ENCODE peak calls at places on chromosomes 1 and 21, in eight cellular contexts. D is activated CD4-positive, alpha-beta T cell treated with anti-CD3 and anti-CD28 coated beads for 36 hours; H is nephron progenitor cell; R is NCI-H2081 treated with DMSO at 0.1 percent for 48 hours; S is foreskin melanocyte; M is CD14-positive monocyte; B is cardiac fibroblast; G is left lung. A is an unnamed sample.

GRCh38 chr21:34086887-34087306 is 13.5 kb downstream of the MRPS6 start:
- DNase-seq in D (peak; percentile 17), H (no peak), R (no peak), S (no peak), M (no peak), B (no peak), G (no peak), A (no peak)

GRCh38 chr1:14415396-14415795 is 183.1 kb upstream of the KAZN start:
- DNase-seq in D (peak; percentile 32), H (peak; percentile 20), R (no peak), S (no peak), M (no peak), B (no peak), G (no peak), A (no peak)

GRCh38 chr1:154749078-154749760 is 120.9 kb downstream of the KCNN3 start:
- DNase-seq in D (peak; percentile 83), H (no peak), R (no peak), S (no peak), M (no peak), B (peak; percentile 68), G (no peak), A (no peak)

GRCh38 chr21:46057111-46057709 is 40.7 kb upstream of the COL6A2 start:
- DNase-seq in D (peak; percentile 25), H (no peak), R (no peak), S (no peak), M (no peak), B (no peak), G (peak; percentile 68), A (peak; percentile 44)

GRCh38 chr1:167545349-167545748 is 8.2 kb downstream of the CREG1 start:
- DNase-seq in D (no peak), H (no peak), R (no peak), S (no peak), M (no peak), B (no peak), G (no peak), A (no peak)

GRCh38 chr1:22210176-22210575 is 67.3 kb upstream of the WNT4 start:
- DNase-seq in D (no peak), H (no peak), R (no peak), S (no peak), M (no peak), B (no peak), G (no peak), A (no peak)

GRCh38 chr1:16091296-16091695 is 17.8 kb upstream of the FAM131C start:
- DNase-seq in D (no peak), H (no peak), R (no peak), S (no peak), M (no peak), B (no peak), G (peak; percentile 42), A (no peak)

GRCh38 chr1:225772323-225772768 is 5.3 kb upstream of the SRP9 start:
- DNase-seq in D (peak; percentile 66), H (peak; percentile 82), R (peak; percentile 69), S (peak; percentile 77), M (peak; percentile 69), B (peak; percentile 92), G (no peak), A (peak; percentile 80)

GRCh38 chr21:32143222-32143939 is 135.5 kb downstream of the MIS18A start:
- DNase-seq in D (no peak), H (no peak), R (no peak), S (no peak), M (no peak), B (no peak), G (no peak), A (peak; percentile 36)

GRCh38 chr1:172421974-172422604 is 1.6 kb downstream of the C1orf105 start:
- DNase-seq in D (no peak), H (no peak), R (no peak), S (no peak), M (no peak), B (no peak), G (no peak), A (no peak)

GRCh38 chr21:20276954-20277353 is 721.3 kb upstream of the NCAM2 start:
- DNase-seq in D (no peak), H (no peak), R (no peak), S (no peak), M (no peak), B (no peak), G (no peak), A (no peak)

GRCh38 chr21:29289317-29289716 is 9.4 kb upstream of the BACH1 start:
- DNase-seq in D (no peak), H (no peak), R (no peak), S (no peak), M (no peak), B (peak; percentile 52), G (no peak), A (no peak)

GRCh38 chr1:53500184-53501064 is 41.2 kb downstream of the DMRTB1 start:
- DNase-seq in D (no peak), H (peak; percentile 45), R (no peak), S (no peak), M (no peak), B (no peak), G (no peak), A (no peak)

GRCh38 chr1:244603498-244603897 is 49.4 kb upstream of the DESI2 start:
- DNase-seq in D (no peak), H (no peak), R (no peak), S (peak; percentile 23), M (no peak), B (peak; percentile 56), G (no peak), A (no peak)

GRCh38 chr21:36690637-36691538 is 8.0 kb upstream of the SIM2 start:
- DNase-seq in D (no peak), H (no peak), R (no peak), S (no peak), M (no peak), B (no peak), G (no peak), A (no peak)

GRCh38 chr1:223716302-223716862 is 4.0 kb downstream of the CAPN2 start:
- DNase-seq in D (peak; percentile 67), H (no peak), R (no peak), S (no peak), M (peak; percentile 65), B (peak; percentile 67), G (no peak), A (no peak)